ENCODE peak calls at places on chromosomes 11 and 22, in five cellular contexts. C is CD4-positive, CD25-positive, alpha-beta regulatory T cell; U is mesenchymal stem cell; A is mammary epithelial cell; H is heart right ventricle. J is an unnamed sample. For H3K36me3 and H3K4me1, the result is how much of the 10 kb centered on the place peaks cover.

GRCh38 chr22:20955548-20955947 is 11.5 kb upstream of the AIFM3 start:
- DNase-seq in C (no peak), U (peak), A (no peak), H (no peak), J (no peak)

GRCh38 chr11:133957926-133958325 is 1.2 kb upstream of the IGSF9B start:
- DNase-seq in C (no peak), U (no peak), A (no peak), H (no peak), J (no peak)

GRCh38 chr11:31656051-31656450 is 146.5 kb downstream of the ELP4 start:
- DNase-seq in C (no peak), U (peak), A (peak), H (no peak), J (no peak)

GRCh38 chr22:44422742-44423370 is 75.2 kb downstream of the RTL6 start:
- DNase-seq in C (no peak), U (peak), A (no peak), H (no peak), J (no peak)

GRCh38 chr11:58659404-58659803 is 36.9 kb downstream of the CNTF start:
- DNase-seq in C (no peak), U (no peak), A (peak), H (no peak), J (no peak)

GRCh38 chr22:29269731-29270474 is 1.8 kb downstream of the EWSR1 start:
- DNase-seq in C (no peak), U (peak), A (peak), H (no peak), J (no peak)

GRCh38 chr22:22085702-22086500 is 103.3 kb upstream of the TOP3B start:
- DNase-seq in C (no peak), U (peak), A (peak), H (no peak), J (no peak)

GRCh38 chr11:17564687-17565042 is 17.6 kb downstream of the OTOG start:
- DNase-seq in C (no peak), U (no peak), A (no peak), H (no peak), J (no peak)

GRCh38 chr11:100550910-100551309 is 136.2 kb upstream of the ARHGAP42 start:
- DNase-seq in C (no peak), U (no peak), A (no peak), H (no peak), J (no peak)

GRCh38 chr11:86245369-86246292 is 1.1 kb downstream of the EED start:
- DNase-seq in C (peak), U (peak), A (peak), H (no peak), J (peak)

GRCh38 chr11:3614742-3615171 is 27.0 kb downstream of the ART5 start:
- DNase-seq in C (no peak), U (no peak), A (peak), H (no peak), J (no peak)

GRCh38 chr11:120830092-120830491 is 193.8 kb upstream of the TBCEL start:
- DNase-seq in C (no peak), U (no peak), A (no peak), H (no peak), J (no peak)

GRCh38 chr11:62543680-62544444 is 2.7 kb downstream of the AHNAK start:
- DNase-seq in C (no peak), U (peak), A (no peak), H (no peak), J (peak)

GRCh38 chr22:42439821-42440674 is 7.8 kb upstream of the NFAM1 start:
- DNase-seq in C (no peak), U (peak), A (peak), H (peak), J (no peak)

GRCh38 chr11:87437844-87438223 is 400.1 kb downstream of the TMEM135 start:
- DNase-seq in C (no peak), U (no peak), A (peak), H (no peak), J (no peak)

GRCh38 chr11:74055938-74056337 is 47.1 kb upstream of the UCP3 start:
- DNase-seq in C (no peak), U (peak), A (peak), H (no peak), J (no peak)

GRCh38 chr11:117822031-117822521 is 2.5 kb downstream of the FXYD2 start:
- DNase-seq in C (no peak), U (no peak), A (no peak), H (peak), J (no peak)

GRCh38 chr22:50058338-50059184 is 463 bp upstream of the TTLL8 start:
- DNase-seq in C (no peak), U (no peak), A (no peak), H (no peak), J (no peak)

GRCh38 chr11:10139656-10140055 is 154.4 kb downstream of the SBF2 start:
- DNase-seq in C (no peak), U (peak), A (peak), H (no peak), J (peak)

GRCh38 chr11:65411681-65412070 is 10.9 kb upstream of the NEAT1 start:
- DNase-seq in C (no peak), U (no peak), A (no peak), H (no peak), J (no peak)

GRCh38 chr11:73350908-73351636 is 25.1 kb upstream of the RELT start:
- DNase-seq in C (peak), U (peak), A (peak), H (no peak), J (peak)

GRCh38 chr22:22710719-22711531 is 66.5 kb downstream of the GGTLC2 start:
- DNase-seq in C (peak), U (peak), A (no peak), H (peak), J (peak)

GRCh38 chr11:77800445-77800844 is 20.1 kb downstream of the RSF1 start:
- DNase-seq in C (no peak), U (no peak), A (no peak), H (no peak), J (no peak)

GRCh38 chr22:50236731-50237409 is 8.0 kb downstream of the TUBGCP6 start:
- DNase-seq in C (no peak), U (peak), A (no peak), H (no peak), J (no peak)

GRCh38 chr11:36566407-36567053 is 1.3 kb upstream of the RAG1 start:
- DNase-seq in C (no peak), U (no peak), A (no peak), H (no peak), J (peak)

GRCh38 chr11:15800121-15800800 is 556.1 kb downstream of the SOX6 start:
- DNase-seq in C (no peak), U (peak), A (peak), H (peak), J (no peak)

GRCh38 chr11:1851437-1852180 is 1.3 kb upstream of the LSP1 start:
- DNase-seq in C (no peak), U (no peak), A (no peak), H (no peak), J (no peak)

GRCh38 chr11:1854132-1854948 is 1.5 kb downstream of the LSP1 start:
- DNase-seq in C (no peak), U (no peak), A (no peak), H (no peak), J (no peak)

GRCh38 chr11:1852271-1852877 is 510 bp upstream of the LSP1 start:
- DNase-seq in C (no peak), U (no peak), A (no peak), H (no peak), J (no peak)

GRCh38 chr11:1853376-1854131 is 670 bp downstream of the LSP1 start:
- DNase-seq in C (no peak), U (no peak), A (no peak), H (no peak), J (no peak)

DNA sequence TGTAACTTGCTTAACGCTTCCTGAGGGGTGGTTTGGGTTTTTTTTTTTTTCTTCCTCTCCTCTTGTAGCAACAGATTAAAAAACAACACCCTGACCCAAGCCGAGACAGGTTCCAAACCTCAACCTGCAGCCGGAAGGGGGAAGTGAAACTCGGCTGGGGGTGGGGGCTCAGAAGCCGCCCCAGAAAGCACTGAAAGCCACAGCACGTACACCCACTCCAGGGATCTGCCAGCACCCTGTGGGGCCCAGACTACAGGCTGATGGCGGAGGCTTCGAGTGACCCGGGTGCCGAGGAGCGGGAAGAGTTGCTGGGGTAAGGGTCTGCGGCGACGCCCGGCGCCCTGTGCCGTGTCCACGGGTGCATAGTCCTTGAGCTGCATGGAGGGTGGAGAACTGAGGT is at the start of gene LSP1:
- DNase-seq in C (peak), U (no peak), A (no peak), H (peak), J (no peak)
- H3K4me3 ChIP-seq in C (peak), U (no peak), A (no peak), H (no peak), J (no peak)

DNA sequence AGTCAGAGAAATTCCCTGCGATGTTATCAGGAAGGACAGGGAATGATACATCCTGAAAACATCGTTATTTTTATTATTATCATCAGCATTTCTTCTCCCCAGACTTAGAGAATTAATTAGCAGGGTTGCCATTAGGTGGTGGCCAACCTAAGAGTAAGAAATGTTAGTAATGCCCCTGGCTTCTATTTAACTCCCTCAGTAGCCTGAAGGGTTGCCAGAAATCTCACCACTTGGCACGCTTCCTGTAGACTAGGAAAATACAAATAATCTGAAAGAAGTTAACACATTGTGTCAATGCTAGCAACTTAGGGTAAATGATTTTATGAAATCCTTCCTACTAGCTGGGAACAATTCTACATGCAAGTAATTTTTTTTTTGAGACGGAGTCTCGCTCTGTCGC is 45.5 kb downstream of the ENDOD1 start:
- DNase-seq in C (no peak), U (no peak), A (no peak), H (no peak), J (no peak)
- H3K36me3 ChIP-seq in C (under half), U (under half), A (under half), H (under half), J (under half)

GRCh38 chr11:57290288-57290687 is 34.5 kb downstream of the TNKS1BP1 start:
- DNase-seq in C (no peak), U (peak), A (peak), H (no peak), J (no peak)
- H3K4me1 ChIP-seq in C (under half), U (under half), A (half or more), H (under half), J (under half)

GRCh38 chr11:32830796-32831195 is 1.1 kb downstream of the PRRG4 start:
- DNase-seq in C (no peak), U (no peak), A (peak), H (no peak), J (no peak)

GRCh38 chr11:32830413-32830738 is 649 bp downstream of the PRRG4 start:
- DNase-seq in C (no peak), U (peak), A (peak), H (no peak), J (no peak)

GRCh38 chr11:32831241-32831640 is 1.5 kb downstream of the PRRG4 start:
- DNase-seq in C (no peak), U (no peak), A (no peak), H (no peak), J (no peak)

GRCh38 chr11:32829157-32829679 is 509 bp upstream of the PRRG4 start:
- DNase-seq in C (no peak), U (peak), A (peak), H (no peak), J (no peak)

DNA sequence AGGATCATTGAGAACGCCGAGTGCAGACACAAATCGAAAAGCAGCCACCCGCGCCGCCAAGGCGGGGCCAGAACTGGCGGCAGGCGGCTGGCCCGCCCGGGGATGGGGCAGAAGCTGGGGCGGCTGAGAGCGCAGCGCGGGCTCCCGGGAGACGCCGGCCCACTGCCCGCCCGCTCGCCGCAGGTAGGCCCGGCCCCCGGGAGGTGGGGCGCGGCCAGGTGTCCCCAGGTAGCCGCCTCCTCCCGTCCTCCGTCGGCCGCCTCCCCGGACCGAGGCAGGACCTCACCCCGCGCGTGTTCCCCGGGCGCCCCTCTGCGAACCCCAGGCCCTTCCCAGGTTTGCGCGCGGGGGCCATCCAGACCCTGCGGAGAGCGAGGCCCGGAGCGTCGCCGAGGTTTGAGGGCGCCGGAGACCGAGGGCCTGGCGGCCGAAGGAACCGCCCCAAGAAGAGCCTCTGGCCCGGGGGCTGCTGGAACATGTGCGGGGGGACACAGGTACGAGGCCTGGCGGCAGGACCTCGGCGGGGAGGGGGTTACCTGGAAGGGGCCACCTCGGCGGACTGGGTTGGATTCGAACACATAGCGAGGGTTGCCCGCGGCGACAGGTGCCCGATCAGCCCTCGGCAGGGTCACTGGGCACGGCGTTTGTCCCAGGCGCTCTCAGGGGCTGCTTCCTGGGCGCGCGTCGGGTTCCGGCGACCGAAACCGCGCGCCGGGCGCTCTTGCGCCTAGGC is at the start of gene PRRG4:
- DNase-seq in C (no peak), U (no peak), A (peak), H (peak), J (no peak)
- H3K4me3 ChIP-seq in C (peak), U (peak), A (peak), H (peak), J (peak)